ENCODE peak calls at places on chromosomes 7 and 10, in five cellular contexts. Q, B, D, V and G are unnamed samples.

GRCh38 chr10:10923029-10923668 is 94.5 kb upstream of the CELF2 start:
- DNase-seq in D (no peak), Q (no peak), V (no peak), B (no peak), G (no peak)

GRCh38 chr10:122551450-122551849 is 9.1 kb upstream of the DMBT1 start:
- DNase-seq in V (no peak), D (no peak), Q (no peak), B (peak; percentile 36), G (no peak)

GRCh38 chr10:99232357-99232999 is 3.2 kb downstream of the HPSE2 start:
- DNase-seq in D (peak; percentile 75), Q (peak; percentile 52), V (no peak), B (no peak), G (no peak)

GRCh38 chr7:17599733-17600685 is 301.6 kb downstream of the AHR start:
- DNase-seq in B (peak; percentile 45), V (no peak), D (no peak), Q (no peak), G (no peak)

GRCh38 chr7:102814025-102814471 is 65.2 kb downstream of the FAM185A start:
- DNase-seq in V (no peak), Q (no peak), B (no peak), D (no peak), G (no peak)

GRCh38 chr10:80382989-80383388 is 25.4 kb upstream of the PRXL2A start:
- DNase-seq in V (peak; percentile 57), D (peak; percentile 49), Q (peak; percentile 68), B (peak; percentile 40), G (no peak)

GRCh38 chr7:30877010-30877740 is 34.5 kb upstream of the AQP1 start:
- DNase-seq in B (no peak), V (no peak), Q (no peak), D (no peak), G (no peak)

GRCh38 chr10:122490786-122491680 is 29.7 kb downstream of the HTRA1 start:
- DNase-seq in Q (no peak), V (no peak), B (no peak), D (no peak), G (no peak)

GRCh38 chr7:50270531-50271018 is 33.9 kb upstream of the IKZF1 start:
- DNase-seq in D (no peak), V (no peak), Q (no peak), B (no peak), G (no peak)

GRCh38 chr7:79453558-79454324 is at the start of gene MAGI2:
- DNase-seq in B (peak; percentile 41), Q (peak; percentile 94), V (no peak), D (peak; percentile 77), G (no peak)

GRCh38 chr7:41478187-41478586 is 224.7 kb downstream of the INHBA start:
- DNase-seq in Q (no peak), V (no peak), B (no peak), D (no peak), G (no peak)

GRCh38 chr7:106281919-106282318 is 2.9 kb downstream of the NAMPT start:
- DNase-seq in B (no peak), V (peak; percentile 36), Q (no peak), D (no peak), G (no peak)

GRCh38 chr10:30529373-30529998 is 95.5 kb downstream of the MAP3K8 start:
- DNase-seq in B (no peak), Q (no peak), V (no peak), D (no peak), G (peak; percentile 39)

DNA sequence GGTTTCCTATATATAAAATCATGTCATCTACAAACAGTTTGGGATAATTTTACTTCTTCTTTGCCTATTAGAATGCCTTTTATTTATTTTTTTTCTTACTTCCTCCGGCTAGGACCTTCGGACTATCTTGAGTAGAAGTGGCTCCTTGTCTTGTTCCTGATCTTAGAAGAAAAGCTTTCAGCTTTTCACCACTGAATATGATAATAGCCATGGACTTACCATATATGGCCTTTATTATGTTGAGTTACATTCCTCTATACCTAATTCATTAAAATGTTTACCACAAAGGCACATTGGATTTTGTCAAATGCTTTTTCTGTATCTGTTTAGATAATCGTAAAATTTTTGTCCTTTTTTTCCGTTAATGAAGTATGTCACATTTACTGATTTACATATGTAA is 395.7 kb downstream of the NXPH1 start:
- DNase-seq in D (no peak), V (peak; percentile 11), B (no peak), Q (no peak), G (no peak)
- TF ChIP-seq TAF1 in D (no peak), V (no peak), B (no peak), Q (no peak), G (no peak)

GRCh38 chr7:107693396-107693795 is 32.8 kb downstream of the SLC26A4 start:
- DNase-seq in Q (no peak), V (no peak), D (no peak), B (no peak), G (no peak)

GRCh38 chr7:107692501-107692900 is 31.9 kb downstream of the SLC26A4 start:
- DNase-seq in D (no peak), Q (no peak), B (no peak), V (no peak), G (no peak)

GRCh38 chr7:107696330-107696946 is 35.8 kb downstream of the SLC26A4 start:
- DNase-seq in Q (no peak), V (no peak), D (no peak), B (no peak), G (no peak)

GRCh38 chr7:107691713-107692112 is 31.1 kb downstream of the SLC26A4 start:
- DNase-seq in B (no peak), V (no peak), Q (no peak), D (no peak), G (no peak)

GRCh38 chr7:107694395-107694794 is 33.8 kb downstream of the SLC26A4 start:
- DNase-seq in Q (no peak), B (no peak), V (no peak), D (no peak), G (no peak)
- TF ChIP-seq TAF1 in Q (no peak), B (no peak), V (no peak), D (no peak), G (no peak)

GRCh38 chr7:73517241-73517995 is 4.7 kb downstream of the BAZ1B start:
- DNase-seq in D (no peak), Q (no peak), B (no peak), V (no peak), G (no peak)
- TF ChIP-seq TAF1 in D (no peak), Q (no peak), B (no peak), V (no peak), G (no peak)

GRCh38 chr7:132451161-132451560 is 125.1 kb downstream of the PLXNA4 start:
- DNase-seq in Q (no peak), B (no peak), V (no peak), D (no peak), G (no peak)
- TF ChIP-seq TAF1 in Q (no peak), B (no peak), V (no peak), D (no peak), G (no peak)